ENCODE peak calls at places on chromosomes 5 and 9, in six cellular contexts. One of them, this sample, is unnamed.
A peak's percentile ranks its signal among the peaks of the same experiment; 100 is the strongest.

GRCh38 chr5:137689306-137689705 is 46.6 kb downstream of the KLHL3 start:
- DNase-seq in HepG2: no peak
- DNase-seq in A549: no peak
- DNase-seq in HEK293T: no peak
- DNase-seq in GM12878: no peak
- DNase-seq in K562: no peak
- DNase-seq in this sample: no peak

GRCh38 chr5:141040763-141041426 is 10.3 kb upstream of the PCDHB1 start:
- DNase-seq in HepG2: peak; percentile 69
- DNase-seq in A549: peak; percentile 89
- DNase-seq in HEK293T: peak; percentile 91
- DNase-seq in GM12878: no peak
- DNase-seq in K562: peak; percentile 72
- DNase-seq in this sample: peak; percentile 1

GRCh38 chr9:81529556-81530193 is 159.7 kb downstream of the TLE1 start:
- DNase-seq in HepG2: peak; percentile 25
- DNase-seq in A549: peak; percentile 47
- DNase-seq in HEK293T: no peak
- DNase-seq in GM12878: no peak
- DNase-seq in K562: no peak
- DNase-seq in this sample: peak; percentile 58

GRCh38 chr9:128933731-128934130 is 12.9 kb downstream of the PHYHD1 start:
- DNase-seq in HepG2: no peak
- DNase-seq in A549: no peak
- DNase-seq in HEK293T: no peak
- DNase-seq in GM12878: no peak
- DNase-seq in K562: no peak
- DNase-seq in this sample: no peak

GRCh38 chr5:151805414-151806225 is 33.9 kb downstream of the G3BP1 start:
- DNase-seq in HepG2: no peak
- DNase-seq in A549: no peak
- DNase-seq in HEK293T: no peak
- DNase-seq in GM12878: no peak
- DNase-seq in K562: no peak
- DNase-seq in this sample: peak; percentile 54

GRCh38 chr5:137260820-137261541 is 238.1 kb downstream of the SPOCK1 start:
- DNase-seq in HepG2: no peak
- DNase-seq in A549: no peak
- DNase-seq in HEK293T: no peak
- DNase-seq in GM12878: no peak
- DNase-seq in K562: no peak
- DNase-seq in this sample: no peak

GRCh38 chr5:56166671-56167070 is 66.5 kb downstream of the ANKRD55 start:
- DNase-seq in HepG2: no peak
- DNase-seq in A549: no peak
- DNase-seq in HEK293T: no peak
- DNase-seq in GM12878: no peak
- DNase-seq in K562: no peak
- DNase-seq in this sample: no peak

GRCh38 chr5:135930029-135930948 is 24.5 kb downstream of the LECT2 start:
- DNase-seq in HepG2: peak; percentile 68
- DNase-seq in A549: peak; percentile 35
- DNase-seq in HEK293T: peak; percentile 56
- DNase-seq in GM12878: no peak
- DNase-seq in K562: no peak
- DNase-seq in this sample: no peak

GRCh38 chr5:112366987-112367386 is 52.1 kb downstream of the EPB41L4A start:
- DNase-seq in HepG2: peak; percentile 20
- DNase-seq in A549: peak; percentile 53
- DNase-seq in HEK293T: peak; percentile 52
- DNase-seq in GM12878: no peak
- DNase-seq in K562: peak; percentile 21
- DNase-seq in this sample: no peak

GRCh38 chr5:132238169-132238744 is 10.6 kb upstream of the P4HA2 start:
- DNase-seq in HepG2: peak; percentile 41
- DNase-seq in A549: peak; percentile 71
- DNase-seq in HEK293T: peak; percentile 68
- DNase-seq in GM12878: peak; percentile 32
- DNase-seq in K562: peak; percentile 86
- DNase-seq in this sample: peak; percentile 68

GRCh38 chr5:141223112-141223783 is at the start of gene PCDHB14:
- DNase-seq in HepG2: peak; percentile 45
- DNase-seq in A549: no peak
- DNase-seq in HEK293T: peak; percentile 46
- DNase-seq in GM12878: no peak
- DNase-seq in K562: peak; percentile 30
- DNase-seq in this sample: peak; percentile 20

GRCh38 chr5:43428034-43428712 is 16.0 kb upstream of the CCL28 start:
- DNase-seq in HepG2: no peak
- DNase-seq in A549: no peak
- DNase-seq in HEK293T: no peak
- DNase-seq in GM12878: no peak
- DNase-seq in K562: no peak
- DNase-seq in this sample: peak; percentile 43

GRCh38 chr5:16025681-16026080 is 153.9 kb downstream of the MARCHF11 start:
- DNase-seq in HepG2: no peak
- DNase-seq in A549: no peak
- DNase-seq in HEK293T: no peak
- DNase-seq in GM12878: no peak
- DNase-seq in K562: no peak
- DNase-seq in this sample: no peak

GRCh38 chr5:59678959-59679358 is 214.6 kb downstream of the PDE4D start:
- DNase-seq in HepG2: no peak
- DNase-seq in A549: no peak
- DNase-seq in HEK293T: no peak
- DNase-seq in GM12878: no peak
- DNase-seq in K562: no peak
- DNase-seq in this sample: no peak

GRCh38 chr9:124940521-124940893 is 376 bp downstream of the GOLGA1 start:
- DNase-seq in HepG2: no peak
- DNase-seq in A549: no peak
- DNase-seq in HEK293T: no peak
- DNase-seq in GM12878: no peak
- DNase-seq in K562: no peak
- DNase-seq in this sample: no peak

GRCh38 chr9:89149726-89150125 is 28.9 kb downstream of the SHC3 start:
- DNase-seq in HepG2: no peak
- DNase-seq in A549: peak; percentile 24
- DNase-seq in HEK293T: no peak
- DNase-seq in GM12878: no peak
- DNase-seq in K562: no peak
- DNase-seq in this sample: peak; percentile 82
- TF ChIP-seq BHLHE40 in HepG2: no peak
- TF ChIP-seq BHLHE40 in A549: no peak
- TF ChIP-seq BHLHE40 in HEK293T: no peak
- TF ChIP-seq BHLHE40 in GM12878: no peak
- TF ChIP-seq BHLHE40 in K562: no peak
- TF ChIP-seq BHLHE40 in this sample: no peak

GRCh38 chr5:127960126-127960744 is 123.3 kb upstream of the SLC12A2 start:
- DNase-seq in HepG2: no peak
- DNase-seq in A549: no peak
- DNase-seq in HEK293T: no peak
- DNase-seq in GM12878: no peak
- DNase-seq in K562: no peak
- DNase-seq in this sample: peak; percentile 16
- TF ChIP-seq BHLHE40 in HepG2: no peak
- TF ChIP-seq BHLHE40 in A549: no peak
- TF ChIP-seq BHLHE40 in HEK293T: no peak
- TF ChIP-seq BHLHE40 in GM12878: no peak
- TF ChIP-seq BHLHE40 in K562: no peak
- TF ChIP-seq BHLHE40 in this sample: no peak

GRCh38 chr5:159449925-159450324 is 119.6 kb upstream of the IL12B start:
- DNase-seq in HepG2: no peak
- DNase-seq in A549: peak; percentile 93
- DNase-seq in HEK293T: no peak
- DNase-seq in GM12878: no peak
- DNase-seq in K562: no peak
- DNase-seq in this sample: peak; percentile 39

GRCh38 chr5:159453209-159453608 is 122.9 kb upstream of the IL12B start:
- DNase-seq in HepG2: no peak
- DNase-seq in A549: no peak
- DNase-seq in HEK293T: no peak
- DNase-seq in GM12878: peak; percentile 67
- DNase-seq in K562: no peak
- DNase-seq in this sample: no peak

GRCh38 chr5:159452480-159453167 is 122.3 kb upstream of the IL12B start:
- DNase-seq in HepG2: no peak
- DNase-seq in A549: no peak
- DNase-seq in HEK293T: no peak
- DNase-seq in GM12878: no peak
- DNase-seq in K562: no peak
- DNase-seq in this sample: no peak

GRCh38 chr5:159450417-159450816 is 120.1 kb upstream of the IL12B start:
- DNase-seq in HepG2: no peak
- DNase-seq in A549: no peak
- DNase-seq in HEK293T: no peak
- DNase-seq in GM12878: no peak
- DNase-seq in K562: no peak
- DNase-seq in this sample: no peak

GRCh38 chr5:159451197-159452052 is 121.1 kb upstream of the IL12B start:
- DNase-seq in HepG2: no peak
- DNase-seq in A549: peak; percentile 73
- DNase-seq in HEK293T: no peak
- DNase-seq in GM12878: no peak
- DNase-seq in K562: no peak
- DNase-seq in this sample: peak; percentile 98
- TF ChIP-seq BHLHE40 in HepG2: no peak
- TF ChIP-seq BHLHE40 in A549: no peak
- TF ChIP-seq BHLHE40 in HEK293T: no peak
- TF ChIP-seq BHLHE40 in GM12878: no peak
- TF ChIP-seq BHLHE40 in K562: no peak
- TF ChIP-seq BHLHE40 in this sample: peak; percentile 77

GRCh38 chr9:126614088-126614454 is 343 bp downstream of the LMX1B start:
- DNase-seq in HepG2: no peak
- DNase-seq in A549: no peak
- DNase-seq in HEK293T: peak; percentile 25
- DNase-seq in GM12878: no peak
- DNase-seq in K562: no peak
- DNase-seq in this sample: no peak

GRCh38 chr9:126613656-126614055 is at the start of gene LMX1B:
- DNase-seq in HepG2: no peak
- DNase-seq in A549: peak; percentile 89
- DNase-seq in HEK293T: peak; percentile 60
- DNase-seq in GM12878: no peak
- DNase-seq in K562: no peak
- DNase-seq in this sample: peak; percentile 17

GRCh38 chr9:126615791-126616447 is 2.2 kb downstream of the LMX1B start:
- DNase-seq in HepG2: no peak
- DNase-seq in A549: no peak
- DNase-seq in HEK293T: no peak
- DNase-seq in GM12878: no peak
- DNase-seq in K562: no peak
- DNase-seq in this sample: no peak

GRCh38 chr9:126615251-126615790 is 1.6 kb downstream of the LMX1B start:
- DNase-seq in HepG2: peak; percentile 21
- DNase-seq in A549: no peak
- DNase-seq in HEK293T: no peak
- DNase-seq in GM12878: no peak
- DNase-seq in K562: no peak
- DNase-seq in this sample: peak; percentile 4

GRCh38 chr9:126614455-126615248 is 924 bp downstream of the LMX1B start:
- DNase-seq in HepG2: no peak
- DNase-seq in A549: no peak
- DNase-seq in HEK293T: no peak
- DNase-seq in GM12878: no peak
- DNase-seq in K562: no peak
- DNase-seq in this sample: no peak
- TF ChIP-seq BHLHE40 in HepG2: no peak
- TF ChIP-seq BHLHE40 in A549: no peak
- TF ChIP-seq BHLHE40 in HEK293T: no peak
- TF ChIP-seq BHLHE40 in GM12878: no peak
- TF ChIP-seq BHLHE40 in K562: no peak
- TF ChIP-seq BHLHE40 in this sample: no peak

GRCh38 chr9:134898319-134898718 is 17.7 kb downstream of the FCN2 start:
- DNase-seq in HepG2: no peak
- DNase-seq in A549: no peak
- DNase-seq in HEK293T: no peak
- DNase-seq in GM12878: no peak
- DNase-seq in K562: no peak
- DNase-seq in this sample: no peak

GRCh38 chr9:134896834-134897583 is 16.4 kb downstream of the FCN2 start:
- DNase-seq in HepG2: no peak
- DNase-seq in A549: no peak
- DNase-seq in HEK293T: no peak
- DNase-seq in GM12878: no peak
- DNase-seq in K562: no peak
- DNase-seq in this sample: no peak

GRCh38 chr9:134895849-134896833 is 15.5 kb downstream of the FCN2 start:
- DNase-seq in HepG2: no peak
- DNase-seq in A549: peak; percentile 72
- DNase-seq in HEK293T: peak; percentile 73
- DNase-seq in GM12878: no peak
- DNase-seq in K562: peak; percentile 14
- DNase-seq in this sample: peak; percentile 75

GRCh38 chr9:134899168-134899567 is 18.5 kb downstream of the FCN1 start:
- DNase-seq in HepG2: no peak
- DNase-seq in A549: no peak
- DNase-seq in HEK293T: no peak
- DNase-seq in GM12878: no peak
- DNase-seq in K562: no peak
- DNase-seq in this sample: no peak

GRCh38 chr9:134897584-134898170 is 17.1 kb downstream of the FCN2 start:
- DNase-seq in HepG2: no peak
- DNase-seq in A549: no peak
- DNase-seq in HEK293T: no peak
- DNase-seq in GM12878: no peak
- DNase-seq in K562: no peak
- DNase-seq in this sample: no peak
- TF ChIP-seq BHLHE40 in HepG2: no peak
- TF ChIP-seq BHLHE40 in A549: no peak
- TF ChIP-seq BHLHE40 in HEK293T: no peak
- TF ChIP-seq BHLHE40 in GM12878: no peak
- TF ChIP-seq BHLHE40 in K562: no peak
- TF ChIP-seq BHLHE40 in this sample: no peak

DNA sequence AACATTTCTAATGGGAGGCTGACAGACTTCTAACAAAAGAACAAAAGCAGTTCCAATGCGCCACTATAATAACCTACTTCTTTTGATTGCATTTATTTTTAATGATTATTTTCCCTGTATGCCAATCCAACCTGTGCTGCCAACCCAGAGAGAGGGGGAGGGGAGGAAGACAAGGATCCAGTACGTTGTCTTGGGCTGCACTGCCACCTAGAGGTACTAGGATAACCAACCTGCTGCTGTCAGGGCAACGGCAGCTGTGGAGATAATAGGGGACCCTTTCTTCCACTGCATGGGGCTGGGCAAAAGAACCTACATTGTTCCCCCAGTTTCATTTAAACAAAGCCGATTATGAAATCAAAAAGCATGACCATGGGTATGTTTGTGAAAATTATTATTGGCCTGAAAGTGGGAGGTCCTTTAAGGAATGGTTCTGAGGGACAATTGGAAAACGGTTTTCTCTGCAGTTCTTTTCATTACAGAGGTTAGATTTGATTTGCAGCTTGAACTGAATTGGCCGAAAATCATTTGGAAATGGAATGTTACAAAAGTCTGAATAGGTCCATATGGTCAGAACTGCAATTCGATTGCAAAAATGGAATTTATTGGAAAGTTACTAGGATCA is 101.3 kb downstream of the RASEF start:
- DNase-seq in HepG2: peak; percentile 73
- DNase-seq in A549: peak; percentile 62
- DNase-seq in HEK293T: peak; percentile 76
- DNase-seq in GM12878: peak; percentile 11
- DNase-seq in K562: peak; percentile 63
- DNase-seq in this sample: peak; percentile 70
- TF ChIP-seq BHLHE40 in HepG2: no peak
- TF ChIP-seq BHLHE40 in A549: no peak
- TF ChIP-seq BHLHE40 in HEK293T: no peak
- TF ChIP-seq BHLHE40 in GM12878: no peak
- TF ChIP-seq BHLHE40 in K562: no peak
- TF ChIP-seq BHLHE40 in this sample: no peak

GRCh38 chr9:101711330-101711941 is 27.0 kb downstream of the GRIN3A start:
- DNase-seq in HepG2: peak; percentile 23
- DNase-seq in A549: peak; percentile 23
- DNase-seq in HEK293T: peak; percentile 51
- DNase-seq in GM12878: no peak
- DNase-seq in K562: peak; percentile 37
- DNase-seq in this sample: no peak
- TF ChIP-seq BHLHE40 in HepG2: no peak
- TF ChIP-seq BHLHE40 in A549: no peak
- TF ChIP-seq BHLHE40 in HEK293T: no peak
- TF ChIP-seq BHLHE40 in GM12878: no peak
- TF ChIP-seq BHLHE40 in K562: no peak
- TF ChIP-seq BHLHE40 in this sample: no peak

This sample was measured in IMR-90.